ENCODE peak calls at places on chromosome 4, in eight cellular contexts. Y is hippocampal formation; G is SK-N-DZ; N is AG04449; I is kidney glomerular epithelial cell; E is CD4-positive, alpha-beta memory T cell; W is left ventricle myocardium superior; T is DMS 273 treated with DMSO at 0.1 percent for 48 hours. L is an unnamed sample.
A peak's percentile ranks its signal among the peaks of the same experiment; 100 is the strongest.

GRCh38 chr4:20044502-20044911 is 207.2 kb upstream of the SLIT2 start:
- DNase-seq in Y (no peak), G (no peak), N (peak; percentile 31), I (no peak), E (no peak), W (no peak), T (no peak), L (no peak)

GRCh38 chr4:184860018-184860530 is 34.3 kb upstream of the ACSL1 start:
- DNase-seq in Y (no peak), G (no peak), N (no peak), I (no peak), E (no peak), W (no peak), T (no peak), L (no peak)

GRCh38 chr4:38753021-38753806 is 29.6 kb downstream of the TLR10 start:
- DNase-seq in Y (peak; percentile 28), G (peak; percentile 80), N (peak; percentile 99), I (peak; percentile 97), E (no peak), W (peak; percentile 82), T (peak; percentile 48), L (peak; percentile 88)

GRCh38 chr4:17781072-17781830 is at the start of gene FAM184B:
- DNase-seq in Y (no peak), G (no peak), N (no peak), I (no peak), E (no peak), W (no peak), T (no peak), L (no peak)

GRCh38 chr4:175708739-175709138 is 103.3 kb downstream of the GPM6A start:
- DNase-seq in Y (no peak), G (no peak), N (no peak), I (no peak), E (no peak), W (no peak), T (no peak), L (no peak)

GRCh38 chr4:126820631-126821030 is 812.1 kb upstream of the INTU start:
- DNase-seq in Y (no peak), G (no peak), N (no peak), I (no peak), E (no peak), W (no peak), T (no peak), L (no peak)

GRCh38 chr4:150699599-150699998 is 117.6 kb downstream of the MAB21L2 start:
- DNase-seq in Y (no peak), G (no peak), N (no peak), I (no peak), E (no peak), W (no peak), T (no peak), L (no peak)

GRCh38 chr4:110119347-110119746 is 79.1 kb downstream of the ELOVL6 start:
- DNase-seq in Y (no peak), G (no peak), N (no peak), I (no peak), E (no peak), W (no peak), T (no peak), L (no peak)

GRCh38 chr4:175090116-175090515 is 172.0 kb downstream of the ADAM29 start:
- DNase-seq in Y (no peak), G (no peak), N (no peak), I (no peak), E (no peak), W (no peak), T (no peak), L (no peak)

GRCh38 chr4:2835978-2836377 is 7.7 kb upstream of the ADD1 start:
- DNase-seq in Y (no peak), G (no peak), N (no peak), I (no peak), E (no peak), W (no peak), T (no peak), L (no peak)

GRCh38 chr4:157080605-157081004 is 4.7 kb downstream of the GLRB start:
- DNase-seq in Y (no peak), G (no peak), N (no peak), I (no peak), E (no peak), W (no peak), T (no peak), L (no peak)

GRCh38 chr4:4418676-4419370 is 31.9 kb downstream of the NSG1 start:
- DNase-seq in Y (no peak), G (no peak), N (no peak), I (no peak), E (no peak), W (no peak), T (no peak), L (no peak)

GRCh38 chr4:139279723-139280620 is at the start of gene MGARP:
- DNase-seq in Y (peak; percentile 24), G (peak; percentile 49), N (no peak), I (no peak), E (no peak), W (peak; percentile 53), T (no peak), L (peak; percentile 45)

GRCh38 chr4:168846414-168846813 is 163.6 kb downstream of the CBR4 start:
- DNase-seq in Y (no peak), G (no peak), N (no peak), I (no peak), E (no peak), W (no peak), T (no peak), L (no peak)

GRCh38 chr4:2787230-2788100 is 5.4 kb upstream of the SH3BP2 start:
- DNase-seq in Y (no peak), G (no peak), N (no peak), I (no peak), E (peak; percentile 42), W (peak; percentile 71), T (no peak), L (peak; percentile 57)

GRCh38 chr4:168825975-168826374 is 184.1 kb downstream of the CBR4 start:
- DNase-seq in Y (no peak), G (no peak), N (no peak), I (no peak), E (no peak), W (no peak), T (no peak), L (no peak)

GRCh38 chr4:144894525-144894924 is 203.5 kb downstream of the ANAPC10 start:
- DNase-seq in Y (no peak), G (no peak), N (peak; percentile 1), I (peak; percentile 5), E (no peak), W (no peak), T (no peak), L (peak; percentile 45)

GRCh38 chr4:107317596-107317995 is 281.5 kb upstream of the DKK2 start:
- DNase-seq in Y (no peak), G (no peak), N (peak; percentile 23), I (no peak), E (no peak), W (no peak), T (no peak), L (no peak)

GRCh38 chr4:47486306-47486705 is 1.2 kb downstream of the ATP10D start:
- DNase-seq in Y (no peak), G (no peak), N (no peak), I (no peak), E (no peak), W (no peak), T (no peak), L (no peak)

GRCh38 chr4:140884431-140885058 is 128.4 kb upstream of the TBC1D9 start:
- DNase-seq in Y (no peak), G (peak; percentile 51), N (no peak), I (peak; percentile 54), E (no peak), W (no peak), T (peak; percentile 5), L (peak; percentile 24)

GRCh38 chr4:150789864-150790263 is 207.9 kb downstream of the MAB21L2 start:
- DNase-seq in Y (no peak), G (no peak), N (no peak), I (no peak), E (no peak), W (no peak), T (no peak), L (no peak)

GRCh38 chr4:152363086-152363485 is 172.8 kb downstream of the FBXW7 start:
- DNase-seq in Y (no peak), G (no peak), N (peak; percentile 24), I (no peak), E (no peak), W (no peak), T (no peak), L (no peak)

GRCh38 chr4:168028568-168028967 is 63.8 kb upstream of the ANXA10 start:
- DNase-seq in Y (no peak), G (no peak), N (no peak), I (no peak), E (no peak), W (no peak), T (no peak), L (no peak)

GRCh38 chr4:38455092-38455855 is 208.7 kb upstream of the KLF3 start:
- DNase-seq in Y (no peak), G (no peak), N (no peak), I (no peak), E (peak; percentile 3), W (no peak), T (no peak), L (no peak)

GRCh38 chr4:113935190-113935589 is 44.3 kb downstream of the ARSJ start:
- DNase-seq in Y (no peak), G (no peak), N (no peak), I (no peak), E (no peak), W (no peak), T (no peak), L (no peak)

GRCh38 chr4:81628489-81628888 is 156.8 kb upstream of the RASGEF1B start:
- DNase-seq in Y (no peak), G (no peak), N (no peak), I (peak; percentile 72), E (no peak), W (no peak), T (no peak), L (no peak)

GRCh38 chr4:37662861-37663390 is 23.2 kb downstream of the RELL1 start:
- DNase-seq in Y (no peak), G (no peak), N (no peak), I (peak; percentile 80), E (no peak), W (peak; percentile 55), T (no peak), L (peak; percentile 51)

GRCh38 chr4:8614365-8615193 is 22.0 kb downstream of the CPZ start:
- DNase-seq in Y (no peak), G (no peak), N (no peak), I (no peak), E (no peak), W (peak; percentile 3), T (no peak), L (peak; percentile 15)

GRCh38 chr4:106365613-106366012 is 3.0 kb downstream of the GIMD1 start:
- DNase-seq in Y (no peak), G (no peak), N (peak; percentile 78), I (peak; percentile 90), E (no peak), W (no peak), T (no peak), L (no peak)

GRCh38 chr4:119317996-119318395 is 3.9 kb downstream of the FABP2 start:
- DNase-seq in Y (no peak), G (no peak), N (no peak), I (no peak), E (no peak), W (no peak), T (no peak), L (no peak)

GRCh38 chr4:145818001-145818400 is 120.6 kb downstream of the ZNF827 start:
- DNase-seq in Y (no peak), G (no peak), N (no peak), I (no peak), E (no peak), W (no peak), T (no peak), L (no peak)

GRCh38 chr4:90503677-90504076 is 376.5 kb downstream of the CCSER1 start:
- DNase-seq in Y (no peak), G (peak; percentile 15), N (no peak), I (no peak), E (no peak), W (no peak), T (no peak), L (no peak)

GRCh38 chr4:15034071-15034764 is 31.9 kb downstream of the CPEB2 start:
- DNase-seq in Y (no peak), G (no peak), N (peak; percentile 46), I (no peak), E (no peak), W (no peak), T (no peak), L (no peak)

GRCh38 chr4:176302283-176303275 is 17.2 kb upstream of the SPCS3 start:
- DNase-seq in Y (no peak), G (no peak), N (peak; percentile 37), I (peak; percentile 79), E (no peak), W (no peak), T (no peak), L (no peak)